ENCODE peak calls at places on chromosomes 3 and 15, in five cellular contexts. Q, V, C, S and B are unnamed samples.

GRCh38 chr3:62965311-62965710 is 90.1 kb upstream of the CADPS start:
- DNase-seq in V (no peak), S (no peak), C (no peak), Q (no peak), B (no peak)

GRCh38 chr3:88311826-88312225 is 162.1 kb downstream of the C3orf38 start:
- DNase-seq in Q (no peak), S (no peak), V (no peak), C (no peak), B (no peak)

GRCh38 chr3:27930052-27930602 is 208.0 kb upstream of the EOMES start:
- DNase-seq in C (no peak), S (no peak), V (no peak), Q (no peak), B (no peak)

GRCh38 chr3:33911525-33912322 is 113.3 kb downstream of the PDCD6IP start:
- DNase-seq in C (no peak), S (peak), Q (no peak), V (no peak), B (peak)

GRCh38 chr15:39239562-39239961 is 341.3 kb upstream of the THBS1 start:
- DNase-seq in V (no peak), Q (no peak), C (no peak), S (peak), B (no peak)

GRCh38 chr3:177438596-177439220 is 241.4 kb upstream of the TBL1XR1 start:
- DNase-seq in V (no peak), C (no peak), Q (no peak), S (no peak), B (no peak)

GRCh38 chr3:52052831-52053306 is 3.5 kb downstream of the DUSP7 start:
- DNase-seq in C (no peak), Q (peak), S (peak), V (peak), B (peak)

GRCh38 chr3:46893146-46893748 is 15.7 kb downstream of the PTH1R start:
- DNase-seq in Q (no peak), V (no peak), C (no peak), S (no peak), B (no peak)

GRCh38 chr3:4533489-4534443 is 40.6 kb downstream of the ITPR1 start:
- DNase-seq in C (no peak), Q (no peak), S (peak), V (no peak), B (peak)

GRCh38 chr15:63067976-63068743 is 25.6 kb downstream of the TPM1 start:
- DNase-seq in V (no peak), S (no peak), Q (no peak), C (no peak), B (no peak)

GRCh38 chr3:179688847-179689246 is 36.0 kb downstream of the USP13 start:
- DNase-seq in Q (no peak), V (no peak), S (no peak), C (no peak), B (no peak)

GRCh38 chr3:154304936-154305335 is 19.4 kb downstream of the DHX36 start:
- DNase-seq in S (no peak), V (no peak), Q (no peak), C (no peak), B (no peak)

GRCh38 chr15:45097466-45097865 is 16.5 kb downstream of the DUOX2 start:
- DNase-seq in C (no peak), Q (no peak), S (no peak), V (no peak), B (no peak)

GRCh38 chr15:90579213-90579612 is 49.5 kb downstream of the CRTC3 start:
- DNase-seq in V (no peak), S (no peak), C (no peak), Q (no peak), B (no peak)

GRCh38 chr15:80595391-80595790 is 99.7 kb upstream of the ABHD17C start:
- DNase-seq in Q (no peak), C (no peak), S (peak), V (no peak), B (no peak)

GRCh38 chr15:67700023-67700422 is 125.3 kb upstream of the SKOR1 start:
- DNase-seq in C (no peak), Q (no peak), S (no peak), V (no peak), B (peak)

GRCh38 chr3:192958219-192958872 is 40.7 kb upstream of the MB21D2 start:
- DNase-seq in V (no peak), C (no peak), S (no peak), Q (no peak), B (peak)

GRCh38 chr3:129278970-129279906 is 568 bp downstream of the HMCES start:
- DNase-seq in S (peak), C (peak), V (peak), Q (peak), B (peak)

GRCh38 chr3:33883538-33884203 is 85.2 kb downstream of the PDCD6IP start:
- DNase-seq in Q (no peak), C (peak), V (no peak), S (peak), B (peak)

GRCh38 chr15:20106026-20106425 is 435.6 kb downstream of the GOLGA6L6 start:
- DNase-seq in C (no peak), S (no peak), Q (peak), V (no peak), B (peak)

GRCh38 chr15:31102374-31103342 is 1.1 kb upstream of the TRPM1 start:
- DNase-seq in S (no peak), Q (no peak), C (no peak), V (peak), B (no peak)

GRCh38 chr3:120765830-120766511 is 23.4 kb downstream of the GTF2E1 start:
- DNase-seq in C (no peak), Q (no peak), V (no peak), S (no peak), B (no peak)

GRCh38 chr15:64503640-64504039 is 43.3 kb downstream of the ZNF609 start:
- DNase-seq in V (no peak), S (peak), Q (no peak), C (no peak), B (no peak)

GRCh38 chr15:88194162-88194561 is 62.4 kb downstream of the NTRK3 start:
- DNase-seq in S (no peak), V (no peak), Q (no peak), C (no peak), B (no peak)

GRCh38 chr15:34185666-34186065 is 24.2 kb downstream of the KATNBL1 start:
- DNase-seq in C (no peak), V (no peak), S (peak), Q (no peak), B (peak)

GRCh38 chr3:61200255-61200654 is 51.0 kb downstream of the FHIT start:
- DNase-seq in Q (no peak), C (no peak), S (no peak), V (no peak), B (no peak)

GRCh38 chr3:28667646-28668376 is 319.2 kb upstream of the AZI2 start:
- DNase-seq in Q (peak), S (peak), V (peak), C (peak), B (peak)

GRCh38 chr3:185677146-185677829 is 91.2 kb downstream of the SENP2 start:
- DNase-seq in V (no peak), Q (no peak), S (peak), C (peak), B (peak)

GRCh38 chr3:102036015-102036414 is 186.7 kb downstream of the NFKBIZ start:
- DNase-seq in C (no peak), Q (no peak), V (no peak), S (no peak), B (no peak)

GRCh38 chr3:15171096-15171495 is 35.0 kb upstream of the CAPN7 start:
- DNase-seq in V (no peak), C (no peak), Q (no peak), S (peak), B (no peak)

GRCh38 chr3:67875858-67876257 is 221.4 kb upstream of the SUCLG2 start:
- DNase-seq in Q (no peak), S (peak), C (no peak), V (no peak), B (no peak)

GRCh38 chr3:141105828-141106628 is 54.9 kb downstream of the SPSB4 start:
- DNase-seq in V (peak), Q (peak), C (peak), S (peak), B (peak)

GRCh38 chr3:22980346-22980745 is 222.8 kb upstream of the UBE2E2 start:
- DNase-seq in S (peak), Q (no peak), C (no peak), V (no peak), B (peak)
- H3K27ac ChIP-seq in S (no peak), Q (no peak), C (no peak), V (no peak), B (no peak)

DNA sequence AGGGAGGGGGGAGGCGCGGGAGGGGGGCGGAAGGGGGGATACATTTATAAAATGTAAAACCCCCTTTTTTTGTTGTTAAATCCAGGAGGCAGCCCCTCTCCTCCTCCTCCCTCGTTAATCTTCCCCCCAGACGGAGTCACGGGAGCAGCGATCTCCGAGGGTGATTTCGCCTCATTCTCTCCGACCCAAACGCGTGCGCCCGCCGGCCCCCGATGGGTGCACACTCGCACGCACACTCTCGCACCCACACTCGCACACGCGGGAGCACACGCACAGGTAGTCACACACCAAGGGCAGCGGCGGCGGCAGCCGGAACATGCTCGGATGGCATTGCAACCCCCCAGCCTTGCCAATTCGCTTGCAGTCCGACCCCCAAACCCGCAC is 498 bp downstream of the ANP32A start:
- DNase-seq in Q (no peak), S (peak), C (no peak), V (no peak), B (no peak)
- H2BK120ac ChIP-seq in Q (no peak), S (peak), C (no peak), V (no peak), B (peak)

DNA sequence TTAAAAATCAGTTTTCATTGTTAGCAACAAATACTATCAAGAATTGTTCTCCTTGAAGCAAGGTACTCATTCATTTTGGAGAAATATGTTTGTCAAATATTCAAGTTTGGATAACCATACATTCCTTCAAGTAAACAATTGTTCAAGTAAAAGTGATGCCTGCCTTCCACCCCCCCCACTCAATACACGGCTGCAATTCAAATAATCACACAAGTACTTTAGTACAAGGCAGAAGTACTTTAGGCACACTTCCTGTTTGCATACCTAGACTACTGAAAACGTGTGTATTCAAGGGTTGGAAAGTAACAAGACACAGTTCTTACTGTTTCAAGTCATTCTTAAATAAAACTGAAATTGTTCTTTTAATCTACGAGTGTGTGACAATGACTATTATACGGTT is 45.4 kb downstream of the TJP1 start:
- DNase-seq in C (no peak), Q (no peak), S (peak), V (no peak), B (no peak)
- H3K27ac ChIP-seq in C (no peak), Q (no peak), S (no peak), V (no peak), B (no peak)

GRCh38 chr3:45130476-45130875 is 15.7 kb downstream of the CDCP1 start:
- DNase-seq in S (no peak), C (no peak), Q (no peak), V (no peak), B (no peak)
- H2BK120ac ChIP-seq in S (peak), C (no peak), Q (no peak), V (no peak), B (no peak)

DNA sequence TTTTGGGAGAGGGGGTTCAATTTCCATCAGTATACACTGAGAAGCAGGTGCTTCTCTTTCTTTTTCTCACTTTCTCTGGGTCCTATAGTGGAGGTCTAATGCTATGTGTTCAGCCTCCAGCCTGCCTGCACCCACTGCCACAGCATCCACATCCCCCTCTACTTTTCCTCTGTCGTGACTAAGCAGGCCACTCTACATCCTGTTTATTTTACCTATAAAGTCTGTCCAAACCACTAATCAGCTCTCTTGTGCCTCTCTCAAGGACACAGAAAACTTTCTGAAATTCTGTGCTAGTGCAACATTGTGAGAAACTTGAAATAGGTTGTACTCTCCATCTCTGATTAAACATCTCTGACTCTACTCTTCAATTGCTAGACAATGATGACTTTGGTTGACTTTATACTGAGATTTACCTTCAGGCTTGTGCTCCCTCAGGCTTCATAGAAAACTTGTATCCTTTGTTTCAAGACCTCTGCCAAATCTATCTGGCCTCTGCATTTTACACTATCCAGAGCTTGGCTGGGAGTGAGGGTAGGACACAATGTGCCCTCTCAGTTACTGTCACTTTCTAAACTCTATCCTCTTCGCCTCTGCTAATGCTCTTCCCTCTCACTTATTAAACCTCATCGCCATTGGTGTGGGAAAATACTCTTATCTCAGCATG is 28.0 kb downstream of the SUCNR1 start:
- DNase-seq in V (no peak), C (no peak), Q (no peak), S (peak), B (no peak)
- H3K27ac ChIP-seq in V (no peak), C (peak), Q (no peak), S (no peak), B (peak)

DNA sequence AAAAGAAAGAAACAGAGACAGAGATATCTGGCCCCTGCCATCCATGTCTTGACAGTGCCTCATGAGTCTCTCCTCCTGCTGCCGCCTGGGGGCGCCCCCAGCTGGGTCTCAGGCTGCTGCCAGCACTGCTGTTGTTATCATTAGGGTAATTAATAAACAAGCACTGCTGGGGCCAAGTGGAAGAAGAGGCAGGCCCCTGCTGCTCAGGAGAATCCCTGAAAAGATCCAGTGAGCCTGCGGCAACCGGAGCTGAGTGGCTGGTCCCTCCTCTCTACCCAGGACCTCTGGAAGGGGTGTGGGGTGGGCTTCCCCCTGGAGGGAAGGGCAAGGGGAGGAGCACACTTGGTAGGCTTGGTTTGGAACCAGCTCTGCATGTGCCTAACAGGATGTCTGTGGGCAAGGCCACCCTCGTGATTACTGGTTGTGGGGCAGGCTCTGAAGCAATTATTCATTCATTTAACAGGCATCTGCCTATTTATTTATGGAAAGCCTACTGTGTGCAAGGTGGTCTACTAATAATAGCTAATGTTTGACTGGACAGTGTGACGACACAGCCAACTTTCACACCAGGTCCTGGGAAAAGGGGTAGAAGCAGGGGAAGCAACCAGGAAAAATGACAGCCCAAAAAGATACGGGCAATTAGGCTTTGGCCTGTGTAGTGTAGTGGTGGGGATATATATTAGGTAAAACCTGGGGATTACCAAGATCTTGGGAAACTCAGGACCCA is 1.2 kb upstream of the TYRO3 start:
- DNase-seq in C (peak), V (peak), Q (peak), S (peak), B (peak)
- H2BK120ac ChIP-seq in C (no peak), V (no peak), Q (no peak), S (no peak), B (peak)

DNA sequence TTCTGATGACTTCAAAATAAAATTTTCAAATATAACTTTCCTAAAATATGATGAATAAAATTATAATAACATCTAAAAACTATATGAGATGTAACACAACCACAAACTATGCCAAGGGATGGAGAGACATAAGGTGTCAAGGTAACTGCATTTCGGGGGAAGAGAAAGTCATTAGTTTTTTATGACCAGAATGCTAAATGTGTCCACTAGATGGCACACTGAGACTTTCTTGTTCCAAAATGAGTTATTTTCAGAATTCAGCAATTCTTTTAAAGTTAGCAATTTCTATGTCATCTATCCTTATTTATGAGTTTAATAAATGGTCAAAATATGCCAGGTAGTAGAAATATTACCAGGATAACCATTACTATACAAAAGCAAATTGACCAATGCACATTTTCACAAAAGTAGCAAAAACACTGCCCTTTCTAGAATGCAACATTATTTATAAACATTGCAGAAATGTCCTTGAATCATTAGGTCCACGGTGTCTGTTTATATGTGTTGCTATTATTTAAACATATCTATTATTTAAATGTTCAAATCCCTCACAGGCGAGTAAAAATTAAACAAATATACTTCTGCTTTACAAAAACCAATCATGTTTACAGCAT is 374.2 kb downstream of the PLCL2 start:
- DNase-seq in S (peak), C (peak), Q (no peak), V (no peak), B (peak)
- H3K27ac ChIP-seq in S (no peak), C (no peak), Q (no peak), V (no peak), B (no peak)

DNA sequence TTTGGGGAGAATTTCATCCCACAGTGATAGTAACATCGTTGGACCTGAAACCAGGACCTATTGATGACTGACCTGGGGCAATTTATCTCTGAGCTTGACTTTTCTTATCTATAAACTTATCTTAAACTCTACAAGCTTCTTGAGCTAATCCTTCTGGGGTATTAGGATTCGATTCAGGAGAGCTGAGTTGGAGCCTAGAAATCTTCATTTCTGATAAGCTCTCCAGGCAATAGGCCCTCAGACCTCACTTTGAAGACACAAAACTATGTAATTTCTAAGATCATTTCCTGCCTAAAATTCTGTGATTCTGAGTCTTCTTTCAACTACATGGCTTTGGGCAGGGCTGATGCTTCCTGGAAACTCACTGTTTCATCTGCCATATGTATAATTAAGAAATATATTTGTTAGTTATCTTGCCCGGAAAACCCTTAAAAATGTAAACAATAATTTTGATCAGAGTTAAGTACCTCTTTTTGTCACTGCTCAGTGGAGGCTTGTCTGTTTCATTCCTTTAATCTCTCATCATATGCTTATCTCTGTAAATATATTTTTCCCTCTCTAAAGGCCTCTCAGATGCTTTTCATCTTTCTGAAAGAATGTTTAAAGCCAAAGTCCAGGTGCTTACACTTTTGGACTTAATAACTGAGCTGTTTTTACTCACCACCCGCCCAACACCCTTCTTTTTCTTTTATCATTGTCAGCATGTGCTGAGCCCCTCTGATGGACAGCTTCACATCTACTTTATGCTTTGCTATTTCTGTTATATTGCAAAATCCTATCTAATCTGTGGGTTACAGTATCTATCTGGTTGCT is 38.4 kb downstream of the FILIP1L start:
- DNase-seq in V (no peak), Q (no peak), S (no peak), C (no peak), B (no peak)
- H2BK120ac ChIP-seq in V (no peak), Q (no peak), S (no peak), C (no peak), B (no peak)